ENCODE peak calls at places on chromosome 20, in six cellular contexts. H is iPS-NIHi11; F is sciatic nerve; W is NCI-H446; V is stimulated activated CD4-positive, alpha-beta T cell treated with anti-CD3 and anti-CD28 coated beads, Interleukin-1b, Interleukin-23, amount 100 ng/mL, for 4 hours; L is COR-L47. O is an unnamed sample.

GRCh38 chr20:57620999-57621398 is 773 bp upstream of the ZBP1 start:
- DNase-seq in H (no peak), F (no peak), W (no peak), V (no peak), L (no peak), O (no peak)

GRCh38 chr20:25510721-25511120 is 74.6 kb downstream of the NINL start:
- DNase-seq in H (no peak), F (peak), W (no peak), V (no peak), L (no peak), O (no peak)

GRCh38 chr20:48153523-48153922 is 368.2 kb upstream of the SULF2 start:
- DNase-seq in H (peak), F (no peak), W (no peak), V (no peak), L (peak), O (no peak)

GRCh38 chr20:57849126-57849867 is 139.5 kb upstream of the PMEPA1 start:
- DNase-seq in H (no peak), F (peak), W (no peak), V (no peak), L (no peak), O (peak)

GRCh38 chr20:39706089-39706721 is 744.1 kb downstream of the DHX35 start:
- DNase-seq in H (no peak), F (peak), W (no peak), V (no peak), L (no peak), O (peak)

GRCh38 chr20:12916699-12917098 is 92.1 kb upstream of the SPTLC3 start:
- DNase-seq in H (no peak), F (no peak), W (no peak), V (no peak), L (no peak), O (no peak)

GRCh38 chr20:2538931-2539330 is 2.6 kb downstream of the TMC2 start:
- DNase-seq in H (no peak), F (no peak), W (no peak), V (no peak), L (no peak), O (no peak)

GRCh38 chr20:45329497-45330319 is 18.5 kb downstream of the SDC4 start:
- DNase-seq in H (no peak), F (no peak), W (no peak), V (no peak), L (no peak), O (no peak)

GRCh38 chr20:41467690-41468089 is 101.1 kb upstream of the EMILIN3 start:
- DNase-seq in H (no peak), F (no peak), W (no peak), V (no peak), L (no peak), O (no peak)

GRCh38 chr20:50338479-50339195 is 148.0 kb downstream of the CEBPB start:
- DNase-seq in H (peak), F (no peak), W (no peak), V (peak), L (no peak), O (peak)

GRCh38 chr20:47719625-47720024 is 65.7 kb downstream of the SULF2 start:
- DNase-seq in H (no peak), F (no peak), W (peak), V (no peak), L (no peak), O (no peak)

O was measured in sigmoid colon.